ENCODE peak calls at places on chromosomes 6 and 20, in nine cellular contexts. T is ovary, V is neural progenitor cell, H is choroid plexus epithelial cell, L is lower lobe of right lung, A is foreskin fibroblast, N is activated B cell treated with CpG ODN at 0.5 μM for 24 hours, S is uterus, Y is nephron progenitor cell. W is an unnamed sample.

GRCh38 chr6:16503919-16504554 is 257.2 kb downstream of the ATXN1 start:
- DNase-seq in T (no peak), V (no peak), H (no peak), L (no peak), A (no peak), N (no peak), S (no peak), Y (no peak), W (no peak)

GRCh38 chr6:152271681-152272464 is 365.3 kb downstream of the SYNE1 start:
- DNase-seq in T (peak), V (no peak), H (peak), L (no peak), A (no peak), N (no peak), S (peak), Y (no peak), W (no peak)

GRCh38 chr6:130558131-130558530 is 192.3 kb downstream of the TMEM200A start:
- DNase-seq in T (no peak), V (no peak), H (peak), L (no peak), A (no peak), N (no peak), S (no peak), Y (no peak), W (no peak)

GRCh38 chr6:158131926-158132325 is 36.1 kb downstream of the SERAC1 start:
- DNase-seq in T (no peak), V (peak), H (peak), L (no peak), A (no peak), N (no peak), S (no peak), Y (no peak), W (no peak)

GRCh38 chr6:127503022-127503421 is 16.1 kb downstream of the MTCL3 start:
- DNase-seq in T (no peak), V (no peak), H (no peak), L (no peak), A (no peak), N (no peak), S (no peak), Y (no peak), W (no peak)

GRCh38 chr6:99119109-99120031 is 171.6 kb upstream of the FBXL4 start:
- DNase-seq in T (no peak), V (peak), H (peak), L (no peak), A (peak), N (no peak), S (no peak), Y (peak), W (no peak)

GRCh38 chr20:25271486-25272222 is 23.8 kb downstream of the PYGB start:
- DNase-seq in T (no peak), V (no peak), H (no peak), L (peak), A (no peak), N (peak), S (no peak), Y (no peak), W (no peak)

GRCh38 chr6:111478749-111479148 is 4.3 kb downstream of the REV3L start:
- DNase-seq in T (no peak), V (peak), H (peak), L (no peak), A (no peak), N (no peak), S (no peak), Y (no peak), W (no peak)

GRCh38 chr20:59985864-59986263 is 27.6 kb downstream of the CDH26 start:
- DNase-seq in T (no peak), V (no peak), H (no peak), L (no peak), A (no peak), N (no peak), S (no peak), Y (no peak), W (no peak)

GRCh38 chr20:14189794-14190402 is 147.5 kb downstream of the FLRT3 start:
- DNase-seq in T (no peak), V (peak), H (peak), L (no peak), A (peak), N (no peak), S (no peak), Y (no peak), W (no peak)

GRCh38 chr20:14197097-14197496 is 140.3 kb downstream of the FLRT3 start:
- DNase-seq in T (no peak), V (no peak), H (peak), L (no peak), A (peak), N (no peak), S (no peak), Y (no peak), W (no peak)

GRCh38 chr20:14191559-14191958 is 145.9 kb downstream of the FLRT3 start:
- DNase-seq in T (no peak), V (no peak), H (no peak), L (no peak), A (no peak), N (no peak), S (no peak), Y (no peak), W (no peak)

GRCh38 chr20:14193443-14193842 is 144.0 kb downstream of the FLRT3 start:
- DNase-seq in T (no peak), V (peak), H (no peak), L (no peak), A (no peak), N (no peak), S (no peak), Y (no peak), W (no peak)

DNA sequence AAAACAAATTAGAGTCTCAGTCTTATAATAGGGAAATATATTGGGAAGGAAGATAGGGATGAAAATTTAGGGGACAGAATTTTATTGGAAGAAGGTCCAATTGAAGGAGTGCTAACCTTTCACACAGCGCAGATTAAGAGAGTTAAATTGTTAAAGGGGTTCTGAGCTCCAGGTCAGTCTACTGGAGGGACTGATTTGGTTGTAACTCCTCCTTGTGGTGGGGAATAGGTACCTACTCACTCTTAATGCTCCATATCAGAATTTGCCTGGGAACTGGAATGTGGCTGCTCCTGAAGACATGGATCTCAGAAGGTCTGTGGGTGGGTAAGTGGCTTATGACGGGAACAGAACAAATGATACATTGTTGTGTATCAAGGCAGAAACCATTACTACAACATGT is 143.5 kb downstream of the FLRT3 start:
- DNase-seq in T (no peak), V (peak), H (peak), L (no peak), A (no peak), N (no peak), S (no peak), Y (no peak), W (no peak)
- TF ChIP-seq CTCF in T (no peak), V (peak), H (peak), L (no peak), A (no peak), N (no peak), S (no peak), Y (no peak), W (no peak)

GRCh38 chr6:42199106-42199981 is 4.6 kb upstream of the GUCA1B start:
- DNase-seq in T (no peak), V (no peak), H (peak), L (no peak), A (peak), N (no peak), S (no peak), Y (no peak), W (no peak)

GRCh38 chr6:42195415-42195814 is 659 bp upstream of the GUCA1B start:
- DNase-seq in T (no peak), V (no peak), H (no peak), L (no peak), A (no peak), N (no peak), S (no peak), Y (no peak), W (no peak)

GRCh38 chr6:42200035-42200434 is 5.3 kb upstream of the GUCA1B start:
- DNase-seq in T (no peak), V (no peak), H (peak), L (no peak), A (peak), N (no peak), S (no peak), Y (no peak), W (no peak)

GRCh38 chr6:42201382-42201781 is 6.6 kb upstream of the GUCA1B start:
- DNase-seq in T (no peak), V (no peak), H (no peak), L (no peak), A (no peak), N (no peak), S (no peak), Y (no peak), W (no peak)

DNA sequence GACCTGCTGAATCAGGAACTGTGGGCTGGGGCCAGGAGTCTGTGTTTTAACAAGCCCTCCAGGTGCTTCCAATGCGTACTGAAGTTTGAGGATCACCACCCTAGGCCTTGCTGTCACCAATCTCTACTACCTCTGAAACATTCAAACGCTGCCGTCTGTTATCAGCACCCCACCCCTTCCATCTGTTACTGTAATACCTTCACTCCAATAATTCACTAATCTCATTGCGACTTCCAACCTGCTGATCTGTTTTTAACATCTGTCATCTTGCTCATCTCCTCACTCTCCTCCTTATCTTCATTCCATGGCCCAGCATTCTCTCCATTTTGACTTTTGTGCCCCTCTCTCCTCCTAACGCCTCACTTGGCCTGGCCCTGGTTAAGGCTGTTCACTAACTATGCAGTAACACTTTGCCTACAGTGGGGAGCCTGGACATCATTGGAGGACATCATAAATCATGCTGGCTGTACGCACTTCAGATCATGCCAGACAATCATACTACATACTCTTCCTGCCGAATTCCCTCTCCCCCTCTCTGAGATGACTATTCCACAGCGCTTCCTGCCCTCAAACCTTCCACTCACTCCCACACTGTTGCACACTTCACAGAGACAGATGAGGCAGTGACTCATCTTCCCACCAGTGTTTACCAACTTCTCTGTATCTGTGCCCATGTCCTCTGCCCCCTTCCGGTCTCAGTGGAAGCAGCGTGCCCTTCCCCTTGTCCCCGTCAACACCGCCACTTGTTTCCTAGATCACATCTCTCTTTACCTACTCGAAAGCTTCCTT is 3.0 kb upstream of the GUCA1B start:
- DNase-seq in T (no peak), V (no peak), H (peak), L (no peak), A (peak), N (no peak), S (peak), Y (no peak), W (no peak)
- TF ChIP-seq CTCF in T (no peak), V (no peak), H (no peak), L (no peak), A (no peak), N (no peak), S (peak), Y (no peak), W (no peak)

GRCh38 chr6:88165877-88166492 is at the start of gene CNR1:
- DNase-seq in T (peak), V (peak), H (peak), L (peak), A (peak), N (no peak), S (peak), Y (peak), W (peak)
- TF ChIP-seq CTCF in T (no peak), V (peak), H (no peak), L (peak), A (no peak), N (no peak), S (no peak), Y (no peak), W (peak)

DNA sequence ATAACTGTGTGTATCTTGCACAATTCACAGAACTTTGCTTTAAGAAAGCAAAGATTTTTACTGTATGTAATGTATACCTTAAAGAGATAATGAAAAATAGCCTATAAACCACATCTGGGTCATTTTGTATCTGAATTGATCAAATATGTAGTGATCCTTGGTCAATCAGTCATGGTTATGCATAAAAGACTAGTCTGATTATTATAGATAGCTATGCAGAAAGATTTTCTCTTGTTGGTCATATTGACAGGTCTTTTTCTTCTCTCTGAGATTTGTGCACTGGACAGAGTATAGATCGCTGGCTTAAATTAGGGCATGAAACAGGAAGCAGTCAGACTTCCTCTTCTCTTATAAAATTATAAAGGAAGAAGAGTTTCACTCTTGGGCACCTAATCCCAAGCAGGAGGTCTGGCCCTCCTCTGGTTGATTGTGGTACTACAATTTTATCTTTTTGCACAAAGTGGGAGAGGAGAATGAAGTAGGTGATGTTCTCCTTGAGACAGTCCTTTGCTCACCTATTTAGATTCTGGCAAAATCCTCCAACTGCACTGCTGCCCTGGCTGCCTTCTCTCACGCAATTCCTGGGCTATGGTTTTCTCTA is 380.9 kb upstream of the RGS17 start:
- DNase-seq in T (no peak), V (peak), H (peak), L (no peak), A (peak), N (no peak), S (no peak), Y (peak), W (no peak)
- TF ChIP-seq CTCF in T (no peak), V (peak), H (peak), L (peak), A (peak), N (no peak), S (peak), Y (peak), W (peak)

GRCh38 chr6:108726726-108727339 is 121.4 kb upstream of the ARMC2 start:
- DNase-seq in T (no peak), V (no peak), H (no peak), L (no peak), A (no peak), N (no peak), S (no peak), Y (no peak), W (no peak)

GRCh38 chr6:108731229-108731565 is 117.0 kb upstream of the ARMC2 start:
- DNase-seq in T (no peak), V (peak), H (no peak), L (no peak), A (no peak), N (no peak), S (no peak), Y (no peak), W (no peak)

GRCh38 chr6:108727966-108728730 is 120.1 kb upstream of the ARMC2 start:
- DNase-seq in T (no peak), V (no peak), H (no peak), L (no peak), A (no peak), N (no peak), S (no peak), Y (no peak), W (no peak)

GRCh38 chr6:108730556-108731228 is 117.5 kb upstream of the ARMC2 start:
- DNase-seq in T (no peak), V (peak), H (no peak), L (no peak), A (no peak), N (no peak), S (no peak), Y (no peak), W (no peak)

GRCh38 chr6:108728826-108729225 is 119.4 kb upstream of the ARMC2 start:
- DNase-seq in T (no peak), V (no peak), H (no peak), L (no peak), A (no peak), N (no peak), S (no peak), Y (no peak), W (no peak)
- TF ChIP-seq CTCF in T (no peak), V (no peak), H (no peak), L (no peak), A (no peak), N (no peak), S (no peak), Y (no peak), W (no peak)

GRCh38 chr20:36493013-36493800 is 48.1 kb upstream of the MYL9 start:
- DNase-seq in T (no peak), V (peak), H (no peak), L (no peak), A (no peak), N (no peak), S (no peak), Y (no peak), W (no peak)
- TF ChIP-seq CTCF in T (no peak), V (peak), H (peak), L (peak), A (peak), N (no peak), S (peak), Y (no peak), W (peak)

GRCh38 chr6:80522556-80522955 is 416.1 kb downstream of the BCKDHB start:
- DNase-seq in T (no peak), V (no peak), H (no peak), L (no peak), A (no peak), N (no peak), S (no peak), Y (no peak), W (no peak)

GRCh38 chr6:80527552-80528052 is 421.1 kb downstream of the BCKDHB start:
- DNase-seq in T (no peak), V (no peak), H (no peak), L (no peak), A (no peak), N (no peak), S (no peak), Y (no peak), W (no peak)

GRCh38 chr6:80520195-80520594 is 413.7 kb downstream of the BCKDHB start:
- DNase-seq in T (no peak), V (no peak), H (peak), L (no peak), A (no peak), N (no peak), S (no peak), Y (no peak), W (no peak)

GRCh38 chr6:80523029-80523428 is 416.6 kb downstream of the BCKDHB start:
- DNase-seq in T (no peak), V (no peak), H (peak), L (no peak), A (no peak), N (no peak), S (no peak), Y (no peak), W (no peak)

GRCh38 chr6:80523531-80523970 is 417.1 kb downstream of the BCKDHB start:
- DNase-seq in T (peak), V (peak), H (peak), L (peak), A (no peak), N (no peak), S (peak), Y (peak), W (no peak)
- TF ChIP-seq CTCF in T (no peak), V (peak), H (peak), L (no peak), A (peak), N (no peak), S (no peak), Y (no peak), W (peak)

DNA sequence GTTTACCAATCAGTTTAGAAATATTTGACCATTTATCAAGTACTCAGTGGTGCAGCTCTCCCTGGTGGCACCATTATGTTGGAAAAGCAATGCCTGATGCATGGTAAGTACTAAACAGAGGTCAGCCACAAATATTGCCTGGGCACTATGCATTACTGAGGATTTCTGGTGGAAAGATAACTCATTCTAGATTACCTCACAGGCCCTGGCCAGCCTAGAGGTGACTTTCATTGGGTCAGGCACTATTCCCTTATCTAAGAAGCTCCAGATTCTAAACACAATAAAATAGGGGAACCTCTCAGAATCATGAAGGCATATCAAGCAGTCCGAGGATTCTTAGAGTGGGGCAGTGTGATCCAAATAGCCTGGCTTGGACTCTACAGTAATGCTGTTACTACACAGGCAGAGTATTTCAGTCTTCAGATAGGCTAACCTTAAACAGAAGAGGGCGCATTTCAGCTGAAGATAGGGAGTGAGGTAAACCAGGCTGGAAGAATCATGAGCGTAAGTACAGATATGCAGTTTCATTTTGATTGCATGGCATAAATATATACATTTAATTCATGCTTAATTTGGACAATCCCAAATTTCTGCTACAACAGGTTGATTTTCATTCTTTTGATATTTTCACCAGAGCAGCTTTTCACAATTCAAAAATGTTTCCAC is 12.1 kb downstream of the LGSN start:
- DNase-seq in T (no peak), V (peak), H (peak), L (no peak), A (peak), N (no peak), S (no peak), Y (no peak), W (no peak)
- TF ChIP-seq CTCF in T (no peak), V (peak), H (peak), L (peak), A (peak), N (no peak), S (no peak), Y (no peak), W (peak)

W was measured in progenitor cell of endocrine pancreas.